ENCODE peak calls at places on chromosomes 3 and 15, in ten cellular contexts. One of them, this sample, is unnamed.

GRCh38 chr3:85342915-85343314 is 384.1 kb downstream of the CADM2 start:
- DNase-seq in HCT116: no peak
- DNase-seq in PC-9: no peak
- DNase-seq in mucosa of descending colon: no peak
- DNase-seq in CD4-positive, alpha-beta T cell: no peak
- DNase-seq in AG09309: no peak
- DNase-seq in dorsolateral prefrontal cortex: no peak
- DNase-seq in glutamatergic neuron: no peak
- DNase-seq in colonic mucosa: no peak
- DNase-seq in HepG2: peak; percentile 3
- DNase-seq in this sample: no peak

GRCh38 chr15:34609658-34610057 is 26.2 kb upstream of the GOLGA8B start:
- DNase-seq in glutamatergic neuron: no peak
- DNase-seq in colonic mucosa: no peak
- DNase-seq in dorsolateral prefrontal cortex: no peak
- DNase-seq in AG09309: no peak
- DNase-seq in CD4-positive, alpha-beta T cell: no peak
- DNase-seq in PC-9: no peak
- DNase-seq in HepG2: no peak
- DNase-seq in mucosa of descending colon: no peak
- DNase-seq in HCT116: no peak
- DNase-seq in this sample: no peak

GRCh38 chr3:129618901-129619671 is 12.6 kb upstream of the PLXND1 start:
- DNase-seq in colonic mucosa: peak; percentile 18
- DNase-seq in AG09309: no peak
- DNase-seq in dorsolateral prefrontal cortex: peak; percentile 32
- DNase-seq in HepG2: no peak
- DNase-seq in PC-9: no peak
- DNase-seq in HCT116: no peak
- DNase-seq in CD4-positive, alpha-beta T cell: no peak
- DNase-seq in glutamatergic neuron: no peak
- DNase-seq in mucosa of descending colon: peak; percentile 19
- DNase-seq in this sample: no peak

GRCh38 chr15:57824186-57824585 is 117.7 kb downstream of the POLR2M start:
- DNase-seq in glutamatergic neuron: no peak
- DNase-seq in HepG2: no peak
- DNase-seq in mucosa of descending colon: no peak
- DNase-seq in PC-9: no peak
- DNase-seq in dorsolateral prefrontal cortex: no peak
- DNase-seq in HCT116: no peak
- DNase-seq in CD4-positive, alpha-beta T cell: no peak
- DNase-seq in AG09309: no peak
- DNase-seq in colonic mucosa: no peak
- DNase-seq in this sample: no peak

GRCh38 chr15:74272812-74273211 is 36.7 kb downstream of the CCDC33 start:
- DNase-seq in HepG2: no peak
- DNase-seq in PC-9: no peak
- DNase-seq in CD4-positive, alpha-beta T cell: no peak
- DNase-seq in mucosa of descending colon: no peak
- DNase-seq in AG09309: no peak
- DNase-seq in glutamatergic neuron: no peak
- DNase-seq in dorsolateral prefrontal cortex: no peak
- DNase-seq in colonic mucosa: no peak
- DNase-seq in HCT116: no peak
- DNase-seq in this sample: no peak

GRCh38 chr3:61158152-61158551 is 93.1 kb downstream of the FHIT start:
- DNase-seq in AG09309: no peak
- DNase-seq in colonic mucosa: no peak
- DNase-seq in CD4-positive, alpha-beta T cell: no peak
- DNase-seq in PC-9: no peak
- DNase-seq in HCT116: no peak
- DNase-seq in dorsolateral prefrontal cortex: no peak
- DNase-seq in glutamatergic neuron: no peak
- DNase-seq in HepG2: no peak
- DNase-seq in mucosa of descending colon: no peak
- DNase-seq in this sample: no peak

GRCh38 chr15:58761010-58761388 is 10.1 kb upstream of the MINDY2 start:
- DNase-seq in HepG2: no peak
- DNase-seq in AG09309: no peak
- DNase-seq in dorsolateral prefrontal cortex: no peak
- DNase-seq in mucosa of descending colon: no peak
- DNase-seq in PC-9: no peak
- DNase-seq in glutamatergic neuron: no peak
- DNase-seq in CD4-positive, alpha-beta T cell: no peak
- DNase-seq in HCT116: no peak
- DNase-seq in colonic mucosa: no peak
- DNase-seq in this sample: no peak

GRCh38 chr3:13024274-13024863 is 48.9 kb downstream of the IQSEC1 start:
- DNase-seq in glutamatergic neuron: no peak
- DNase-seq in dorsolateral prefrontal cortex: no peak
- DNase-seq in HepG2: no peak
- DNase-seq in colonic mucosa: no peak
- DNase-seq in PC-9: no peak
- DNase-seq in mucosa of descending colon: no peak
- DNase-seq in CD4-positive, alpha-beta T cell: no peak
- DNase-seq in HCT116: no peak
- DNase-seq in AG09309: no peak
- DNase-seq in this sample: no peak

GRCh38 chr15:57821826-57822225 is 115.3 kb downstream of the POLR2M start:
- DNase-seq in HCT116: no peak
- DNase-seq in AG09309: no peak
- DNase-seq in dorsolateral prefrontal cortex: no peak
- DNase-seq in glutamatergic neuron: no peak
- DNase-seq in HepG2: no peak
- DNase-seq in mucosa of descending colon: no peak
- DNase-seq in colonic mucosa: no peak
- DNase-seq in CD4-positive, alpha-beta T cell: no peak
- DNase-seq in PC-9: no peak
- DNase-seq in this sample: no peak

GRCh38 chr3:20741381-20741780 is 555.4 kb upstream of the SGO1 start:
- DNase-seq in PC-9: no peak
- DNase-seq in HCT116: no peak
- DNase-seq in AG09309: no peak
- DNase-seq in HepG2: no peak
- DNase-seq in colonic mucosa: no peak
- DNase-seq in dorsolateral prefrontal cortex: no peak
- DNase-seq in glutamatergic neuron: no peak
- DNase-seq in mucosa of descending colon: no peak
- DNase-seq in CD4-positive, alpha-beta T cell: no peak
- DNase-seq in this sample: no peak

GRCh38 chr15:90550919-90551318 is 21.2 kb downstream of the CRTC3 start:
- DNase-seq in dorsolateral prefrontal cortex: no peak
- DNase-seq in AG09309: no peak
- DNase-seq in glutamatergic neuron: no peak
- DNase-seq in HCT116: no peak
- DNase-seq in CD4-positive, alpha-beta T cell: no peak
- DNase-seq in PC-9: no peak
- DNase-seq in HepG2: no peak
- DNase-seq in colonic mucosa: no peak
- DNase-seq in mucosa of descending colon: no peak
- DNase-seq in this sample: no peak

GRCh38 chr3:10411598-10412332 is 90.9 kb upstream of the SEC13 start:
- DNase-seq in HCT116: no peak
- DNase-seq in PC-9: no peak
- DNase-seq in CD4-positive, alpha-beta T cell: no peak
- DNase-seq in HepG2: no peak
- DNase-seq in glutamatergic neuron: no peak
- DNase-seq in AG09309: no peak
- DNase-seq in colonic mucosa: no peak
- DNase-seq in mucosa of descending colon: no peak
- DNase-seq in dorsolateral prefrontal cortex: no peak
- DNase-seq in this sample: no peak

GRCh38 chr3:133475245-133476010 is 75.6 kb downstream of the BFSP2 start:
- DNase-seq in HCT116: no peak
- DNase-seq in CD4-positive, alpha-beta T cell: no peak
- DNase-seq in glutamatergic neuron: no peak
- DNase-seq in AG09309: no peak
- DNase-seq in colonic mucosa: no peak
- DNase-seq in PC-9: no peak
- DNase-seq in dorsolateral prefrontal cortex: no peak
- DNase-seq in mucosa of descending colon: no peak
- DNase-seq in HepG2: no peak
- DNase-seq in this sample: no peak

GRCh38 chr15:92846716-92847115 is 53.4 kb upstream of the CHD2 start:
- DNase-seq in AG09309: no peak
- DNase-seq in mucosa of descending colon: no peak
- DNase-seq in CD4-positive, alpha-beta T cell: no peak
- DNase-seq in HepG2: no peak
- DNase-seq in colonic mucosa: no peak
- DNase-seq in dorsolateral prefrontal cortex: no peak
- DNase-seq in PC-9: no peak
- DNase-seq in glutamatergic neuron: no peak
- DNase-seq in HCT116: no peak
- DNase-seq in this sample: no peak

GRCh38 chr3:105906834-105907233 is 38.0 kb upstream of the CBLB start:
- DNase-seq in HepG2: no peak
- DNase-seq in dorsolateral prefrontal cortex: no peak
- DNase-seq in colonic mucosa: no peak
- DNase-seq in AG09309: peak; percentile 78
- DNase-seq in HCT116: no peak
- DNase-seq in mucosa of descending colon: no peak
- DNase-seq in PC-9: no peak
- DNase-seq in glutamatergic neuron: no peak
- DNase-seq in CD4-positive, alpha-beta T cell: no peak
- DNase-seq in this sample: no peak

GRCh38 chr3:74613060-74613459 is 1.4 kb downstream of the CNTN3 start:
- DNase-seq in mucosa of descending colon: no peak
- DNase-seq in glutamatergic neuron: no peak
- DNase-seq in AG09309: no peak
- DNase-seq in PC-9: no peak
- DNase-seq in HepG2: no peak
- DNase-seq in colonic mucosa: no peak
- DNase-seq in HCT116: no peak
- DNase-seq in CD4-positive, alpha-beta T cell: no peak
- DNase-seq in dorsolateral prefrontal cortex: no peak
- DNase-seq in this sample: no peak

GRCh38 chr3:28273837-28274236 is 32.4 kb downstream of the CMC1 start:
- DNase-seq in dorsolateral prefrontal cortex: no peak
- DNase-seq in colonic mucosa: no peak
- DNase-seq in PC-9: no peak
- DNase-seq in CD4-positive, alpha-beta T cell: no peak
- DNase-seq in HepG2: no peak
- DNase-seq in glutamatergic neuron: no peak
- DNase-seq in HCT116: no peak
- DNase-seq in mucosa of descending colon: no peak
- DNase-seq in AG09309: no peak
- DNase-seq in this sample: no peak

GRCh38 chr3:28268989-28269388 is 27.6 kb downstream of the CMC1 start:
- DNase-seq in AG09309: no peak
- DNase-seq in mucosa of descending colon: no peak
- DNase-seq in HepG2: no peak
- DNase-seq in glutamatergic neuron: no peak
- DNase-seq in HCT116: no peak
- DNase-seq in PC-9: no peak
- DNase-seq in dorsolateral prefrontal cortex: no peak
- DNase-seq in colonic mucosa: no peak
- DNase-seq in CD4-positive, alpha-beta T cell: no peak
- DNase-seq in this sample: no peak

GRCh38 chr3:28267984-28268849 is 26.8 kb downstream of the CMC1 start:
- DNase-seq in mucosa of descending colon: no peak
- DNase-seq in AG09309: no peak
- DNase-seq in CD4-positive, alpha-beta T cell: no peak
- DNase-seq in dorsolateral prefrontal cortex: no peak
- DNase-seq in colonic mucosa: peak; percentile 42
- DNase-seq in HepG2: no peak
- DNase-seq in glutamatergic neuron: no peak
- DNase-seq in HCT116: no peak
- DNase-seq in PC-9: no peak
- DNase-seq in this sample: no peak
- TF ChIP-seq CTCF in mucosa of descending colon: no peak
- TF ChIP-seq CTCF in AG09309: no peak
- TF ChIP-seq CTCF in CD4-positive, alpha-beta T cell: no peak
- TF ChIP-seq CTCF in dorsolateral prefrontal cortex: no peak
- TF ChIP-seq CTCF in colonic mucosa: peak; percentile 20
- TF ChIP-seq CTCF in HepG2: peak; percentile 16
- TF ChIP-seq CTCF in glutamatergic neuron: no peak
- TF ChIP-seq CTCF in HCT116: no peak
- TF ChIP-seq CTCF in PC-9: no peak
- TF ChIP-seq CTCF in this sample: no peak

DNA sequence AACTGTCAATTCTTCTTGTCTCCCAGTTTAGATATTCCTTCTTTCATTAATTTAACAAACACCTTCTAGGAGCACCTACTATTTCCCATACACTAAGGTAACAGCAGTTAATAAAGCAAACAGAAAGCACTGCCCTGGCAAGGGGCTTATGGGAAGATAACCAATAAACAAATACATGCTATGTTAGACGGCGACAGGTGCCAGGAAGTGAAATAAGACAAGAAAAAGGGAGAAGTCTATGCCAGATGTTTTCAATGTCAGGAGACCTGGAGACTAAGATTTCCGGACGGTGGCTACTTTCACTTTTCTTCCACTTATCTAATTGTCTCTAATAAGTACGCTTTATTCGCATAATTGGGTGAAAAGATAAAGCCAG is 32.5 kb upstream of the ZNF445 start:
- DNase-seq in colonic mucosa: peak; percentile 27
- DNase-seq in mucosa of descending colon: no peak
- DNase-seq in HCT116: no peak
- DNase-seq in dorsolateral prefrontal cortex: no peak
- DNase-seq in glutamatergic neuron: no peak
- DNase-seq in HepG2: no peak
- DNase-seq in PC-9: no peak
- DNase-seq in AG09309: no peak
- DNase-seq in CD4-positive, alpha-beta T cell: no peak
- DNase-seq in this sample: no peak
- TF ChIP-seq CTCF in colonic mucosa: no peak
- TF ChIP-seq CTCF in mucosa of descending colon: no peak
- TF ChIP-seq CTCF in HCT116: no peak
- TF ChIP-seq CTCF in dorsolateral prefrontal cortex: no peak
- TF ChIP-seq CTCF in glutamatergic neuron: no peak
- TF ChIP-seq CTCF in HepG2: no peak
- TF ChIP-seq CTCF in PC-9: no peak
- TF ChIP-seq CTCF in AG09309: no peak
- TF ChIP-seq CTCF in CD4-positive, alpha-beta T cell: no peak
- TF ChIP-seq CTCF in this sample: no peak

DNA sequence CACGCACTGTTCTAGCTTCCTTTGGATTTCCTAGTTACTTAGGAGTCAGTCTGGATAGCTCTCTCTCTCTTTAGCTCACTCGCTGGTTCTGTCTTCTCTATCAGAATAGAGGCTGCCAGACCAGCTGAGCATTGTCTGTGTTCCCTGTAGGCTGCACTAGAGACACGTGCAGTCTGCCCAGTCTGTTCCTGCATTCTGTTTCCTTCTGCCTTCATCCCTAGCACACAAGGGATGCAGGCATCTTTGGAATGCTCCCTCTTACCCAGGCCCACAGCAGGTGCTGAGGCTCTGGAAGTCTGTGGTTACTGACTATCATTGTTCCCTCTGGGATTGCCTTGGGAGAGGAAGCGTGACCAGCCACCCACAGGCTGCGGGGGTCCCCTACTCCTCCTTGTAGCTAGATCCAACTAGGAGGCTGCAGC is 322.8 kb downstream of the ZNF621 start:
- DNase-seq in AG09309: no peak
- DNase-seq in CD4-positive, alpha-beta T cell: no peak
- DNase-seq in colonic mucosa: no peak
- DNase-seq in PC-9: peak; percentile 3
- DNase-seq in glutamatergic neuron: peak; percentile 54
- DNase-seq in mucosa of descending colon: no peak
- DNase-seq in HCT116: no peak
- DNase-seq in dorsolateral prefrontal cortex: peak; percentile 45
- DNase-seq in HepG2: peak; percentile 29
- DNase-seq in this sample: no peak
- TF ChIP-seq CTCF in AG09309: no peak
- TF ChIP-seq CTCF in CD4-positive, alpha-beta T cell: no peak
- TF ChIP-seq CTCF in colonic mucosa: no peak
- TF ChIP-seq CTCF in PC-9: no peak
- TF ChIP-seq CTCF in glutamatergic neuron: no peak
- TF ChIP-seq CTCF in mucosa of descending colon: no peak
- TF ChIP-seq CTCF in HCT116: no peak
- TF ChIP-seq CTCF in dorsolateral prefrontal cortex: no peak
- TF ChIP-seq CTCF in HepG2: peak; percentile 63
- TF ChIP-seq CTCF in this sample: no peak

GRCh38 chr15:95176794-95177577 is 945.6 kb downstream of the MCTP2 start:
- DNase-seq in HCT116: no peak
- DNase-seq in PC-9: no peak
- DNase-seq in HepG2: no peak
- DNase-seq in glutamatergic neuron: no peak
- DNase-seq in dorsolateral prefrontal cortex: no peak
- DNase-seq in AG09309: no peak
- DNase-seq in mucosa of descending colon: no peak
- DNase-seq in CD4-positive, alpha-beta T cell: no peak
- DNase-seq in colonic mucosa: no peak
- DNase-seq in this sample: no peak
- TF ChIP-seq CTCF in HCT116: no peak
- TF ChIP-seq CTCF in PC-9: no peak
- TF ChIP-seq CTCF in HepG2: no peak
- TF ChIP-seq CTCF in glutamatergic neuron: no peak
- TF ChIP-seq CTCF in dorsolateral prefrontal cortex: no peak
- TF ChIP-seq CTCF in AG09309: no peak
- TF ChIP-seq CTCF in mucosa of descending colon: no peak
- TF ChIP-seq CTCF in CD4-positive, alpha-beta T cell: no peak
- TF ChIP-seq CTCF in colonic mucosa: no peak
- TF ChIP-seq CTCF in this sample: no peak

This sample was measured in natural killer cell.